ENCODE peak calls at places on chromosomes 4 and X, in ten cellular contexts. X is NCI-H1105, B is IMR-90, I is GM03348, M is lower leg skin, J is posterior cingulate gyrus, R is GDM1, Q is mucosa of gallbladder, T is NCI-H1930, V is fibroblast of lung. P is an unnamed sample.

GRCh38 chr4:86356425-86356824 is 3.4 kb downstream of the MAPK10 start:
- DNase-seq in X (no peak), B (no peak), I (no peak), M (no peak), J (no peak), R (no peak), Q (no peak), T (no peak), V (no peak), P (no peak)

GRCh38 chr4:69832326-69833030 is 27.5 kb downstream of the SULT1E1 start:
- DNase-seq in X (no peak), B (no peak), I (no peak), M (no peak), J (no peak), R (no peak), Q (peak), T (no peak), V (no peak), P (no peak)

GRCh38 chr4:38040619-38041018 is 80.4 kb downstream of the PTTG2 start:
- DNase-seq in X (no peak), B (no peak), I (no peak), M (no peak), J (no peak), R (no peak), Q (no peak), T (peak), V (no peak), P (no peak)

GRCh38 chr4:83358410-83358809 is 23.8 kb upstream of the HPSE start:
- DNase-seq in X (no peak), B (peak), I (peak), M (no peak), J (no peak), R (no peak), Q (no peak), T (no peak), V (peak), P (no peak)

GRCh38 chrX:132967049-132967448 is 8.6 kb upstream of the HS6ST2 start:
- DNase-seq in X (peak), B (no peak), I (no peak), M (no peak), J (no peak), R (no peak), Q (no peak), T (no peak), V (no peak), P (no peak)

GRCh38 chrX:14027511-14028019 is 2.1 kb downstream of the GEMIN8 start:
- DNase-seq in X (no peak), B (peak), I (no peak), M (no peak), J (no peak), R (no peak), Q (no peak), T (no peak), V (peak), P (no peak)

GRCh38 chr4:15765910-15766703 is 12.0 kb upstream of the CD38 start:
- DNase-seq in X (no peak), B (no peak), I (no peak), M (no peak), J (no peak), R (peak), Q (no peak), T (no peak), V (no peak), P (no peak)

GRCh38 chrX:107676559-107677378 is 48.5 kb downstream of the PRPS1 start:
- DNase-seq in X (no peak), B (peak), I (peak), M (peak), J (peak), R (no peak), Q (peak), T (no peak), V (peak), P (peak)

GRCh38 chr4:120319230-120319761 is 252.6 kb upstream of the MAD2L1 start:
- DNase-seq in X (no peak), B (no peak), I (no peak), M (no peak), J (no peak), R (no peak), Q (no peak), T (no peak), V (no peak), P (no peak)

GRCh38 chrX:86047174-86047991 is at the start of gene CHM:
- DNase-seq in X (no peak), B (peak), I (peak), M (peak), J (peak), R (no peak), Q (peak), T (no peak), V (peak), P (peak)